ENCODE peak calls at places on chromosomes 16 and 17, in four cellular contexts. One of them, this sample, is unnamed.

GRCh38 chr17:29076722-29077121 is 33.8 kb downstream of the PIPOX start:
- DNase-seq in CMK: no peak
- DNase-seq in endothelial cell: no peak
- DNase-seq in kidney tubule cell: no peak
- DNase-seq in this sample: no peak

GRCh38 chr16:17177242-17177967 is 293.4 kb downstream of the XYLT1 start:
- DNase-seq in CMK: no peak
- DNase-seq in endothelial cell: no peak
- DNase-seq in kidney tubule cell: peak
- DNase-seq in this sample: no peak

GRCh38 chr16:68146583-68146982 is 61.4 kb downstream of the NFATC3 start:
- DNase-seq in CMK: no peak
- DNase-seq in endothelial cell: no peak
- DNase-seq in kidney tubule cell: peak
- DNase-seq in this sample: no peak

GRCh38 chr16:85037050-85037410 is 9.4 kb downstream of the KIAA0513 start:
- DNase-seq in CMK: no peak
- DNase-seq in endothelial cell: no peak
- DNase-seq in kidney tubule cell: peak
- DNase-seq in this sample: no peak

GRCh38 chr17:48718162-48718780 is 4.0 kb downstream of the PRAC1 start:
- DNase-seq in CMK: no peak
- DNase-seq in endothelial cell: no peak
- DNase-seq in kidney tubule cell: no peak
- DNase-seq in this sample: no peak

GRCh38 chr16:28139530-28139929 is 72.2 kb downstream of the XPO6 start:
- DNase-seq in CMK: no peak
- DNase-seq in endothelial cell: no peak
- DNase-seq in kidney tubule cell: no peak
- DNase-seq in this sample: no peak

GRCh38 chr17:19299866-19300265 is 62.7 kb downstream of the B9D1 start:
- DNase-seq in CMK: no peak
- DNase-seq in endothelial cell: no peak
- DNase-seq in kidney tubule cell: no peak
- DNase-seq in this sample: no peak

GRCh38 chr16:87569601-87570559 is 32.4 kb upstream of the JPH3 start:
- DNase-seq in CMK: no peak
- DNase-seq in endothelial cell: no peak
- DNase-seq in kidney tubule cell: no peak
- DNase-seq in this sample: no peak

GRCh38 chr16:9061358-9061813 is 30.1 kb upstream of the HAPSTR1 start:
- DNase-seq in CMK: no peak
- DNase-seq in endothelial cell: no peak
- DNase-seq in kidney tubule cell: no peak
- DNase-seq in this sample: peak

GRCh38 chr16:56999409-57000270 is 10.3 kb downstream of the NLRC5 start:
- DNase-seq in CMK: no peak
- DNase-seq in endothelial cell: no peak
- DNase-seq in kidney tubule cell: peak
- DNase-seq in this sample: no peak

GRCh38 chr16:89994389-89994720 is 24.9 kb downstream of the DBNDD1 start:
- DNase-seq in CMK: no peak
- DNase-seq in endothelial cell: no peak
- DNase-seq in kidney tubule cell: no peak
- DNase-seq in this sample: no peak

GRCh38 chr16:23146877-23147601 is 2.2 kb downstream of the USP31 start:
- DNase-seq in CMK: no peak
- DNase-seq in endothelial cell: no peak
- DNase-seq in kidney tubule cell: peak
- DNase-seq in this sample: no peak

GRCh38 chr17:61412860-61413653 is 13.4 kb downstream of the TBX2 start:
- DNase-seq in CMK: no peak
- DNase-seq in endothelial cell: no peak
- DNase-seq in kidney tubule cell: no peak
- DNase-seq in this sample: no peak

GRCh38 chr16:4101421-4102275 is 14.6 kb downstream of the ADCY9 start:
- DNase-seq in CMK: no peak
- DNase-seq in endothelial cell: no peak
- DNase-seq in kidney tubule cell: no peak
- DNase-seq in this sample: no peak

GRCh38 chr16:86716649-86717048 is 138.3 kb downstream of the FOXL1 start:
- DNase-seq in CMK: no peak
- DNase-seq in endothelial cell: no peak
- DNase-seq in kidney tubule cell: no peak
- DNase-seq in this sample: no peak

This sample was measured in HL-60.